ENCODE peak calls at places on chromosomes 16 and 17, in five cellular contexts. D is NT2/D1, K is cardiac muscle cell, Z is transverse colon, A is breast epithelium. F is an unnamed sample.

GRCh38 chr16:9370071-9370491 is 278.6 kb downstream of the HAPSTR1 start:
- DNase-seq in A (no peak), K (peak; percentile 83), Z (peak; percentile 64), D (no peak), F (no peak)

GRCh38 chr16:75263963-75264445 is 12.6 kb upstream of the BCAR1 start:
- DNase-seq in A (no peak), D (no peak), Z (peak; percentile 28), K (no peak), F (no peak)

GRCh38 chr17:7136266-7136877 is 21.8 kb upstream of the ASGR2 start:
- DNase-seq in Z (peak; percentile 78), D (peak; percentile 48), K (peak; percentile 82), A (peak; percentile 66), F (peak; percentile 84)

GRCh38 chr17:30363715-30364202 is 15.0 kb upstream of the CPD start:
- DNase-seq in Z (peak; percentile 46), D (no peak), A (peak; percentile 69), K (no peak), F (no peak)

GRCh38 chr17:66542967-66543525 is 240.6 kb downstream of the PRKCA start:
- DNase-seq in K (no peak), A (no peak), Z (no peak), D (no peak), F (peak; percentile 31)

GRCh38 chr17:29358421-29358820 is 31.7 kb upstream of the TAOK1 start:
- DNase-seq in D (no peak), Z (no peak), K (no peak), A (no peak), F (no peak)

GRCh38 chr16:58048494-58048893 is 22.9 kb downstream of the MMP15 start:
- DNase-seq in K (no peak), D (no peak), Z (no peak), A (no peak), F (no peak)

GRCh38 chr16:78984324-78984723 is 616.2 kb downstream of the MAF start:
- DNase-seq in K (no peak), Z (peak; percentile 27), A (no peak), D (no peak), F (no peak)

GRCh38 chr16:70430667-70431536 is 8.0 kb downstream of the ST3GAL2 start:
- DNase-seq in A (no peak), Z (peak; percentile 47), D (no peak), K (no peak), F (peak; percentile 59)

GRCh38 chr16:24174504-24174903 is 81.6 kb upstream of the CACNG3 start:
- DNase-seq in Z (no peak), D (no peak), K (no peak), A (no peak), F (no peak)

GRCh38 chr17:83090424-83091256 is 11.2 kb downstream of the METRNL start:
- DNase-seq in K (no peak), D (no peak), A (no peak), Z (peak; percentile 57), F (no peak)

GRCh38 chr16:4273858-4274291 is 1.1 kb upstream of the TFAP4 start:
- DNase-seq in D (peak; percentile 73), K (peak; percentile 61), Z (peak; percentile 55), A (peak; percentile 47), F (peak; percentile 75)

GRCh38 chr16:57470683-57471082 is 8.2 kb downstream of the POLR2C start:
- DNase-seq in A (peak; percentile 14), D (no peak), K (peak; percentile 37), Z (peak; percentile 78), F (no peak)

GRCh38 chr17:45976391-45976754 is 22.7 kb upstream of the STH start:
- DNase-seq in K (no peak), D (no peak), A (no peak), Z (no peak), F (no peak)

GRCh38 chr17:45973099-45973838 is 25.8 kb upstream of the STH start:
- DNase-seq in A (peak; percentile 53), Z (peak; percentile 53), D (no peak), K (no peak), F (no peak)

GRCh38 chr17:45975640-45976295 is 23.3 kb upstream of the STH start:
- DNase-seq in D (no peak), K (no peak), A (no peak), Z (no peak), F (no peak)

GRCh38 chr17:45973943-45974859 is 24.8 kb upstream of the STH start:
- DNase-seq in A (no peak), K (no peak), Z (no peak), D (no peak), F (no peak)

GRCh38 chr17:45974916-45975630 is 24.0 kb upstream of the STH start:
- DNase-seq in D (no peak), K (no peak), Z (no peak), A (no peak), F (no peak)
- H3K27me3 ChIP-seq in D (no peaks in the 10 kb centered on the region), K (no peaks in the 10 kb centered on the region), Z (no peaks in the 10 kb centered on the region), A (no peaks in the 10 kb centered on the region), F (no peaks in the 10 kb centered on the region)

DNA sequence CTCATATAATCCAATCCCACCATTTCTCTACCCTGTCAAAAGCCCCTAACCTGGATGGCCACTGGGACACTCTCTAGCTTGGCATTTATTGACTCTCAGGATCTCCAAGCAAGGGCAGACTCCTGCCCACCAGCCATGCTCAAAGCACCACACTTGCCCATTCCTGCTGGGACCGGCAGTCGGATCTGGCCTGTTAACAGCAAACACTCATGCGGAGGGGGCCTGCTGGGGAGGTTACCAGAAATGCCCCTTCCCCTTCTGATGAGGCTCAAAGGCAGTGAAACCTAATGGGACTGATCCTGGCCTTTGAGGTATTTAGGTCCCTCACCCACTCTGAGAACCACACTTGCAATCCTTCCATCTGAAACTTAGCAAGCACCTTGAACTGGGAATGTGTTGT is 6.5 kb upstream of the CCL1 start:
- DNase-seq in A (no peak), Z (no peak), D (no peak), K (no peak), F (no peak)
- H3K4me1 ChIP-seq in A (no peaks in the 10 kb centered on the region), Z (no peaks in the 10 kb centered on the region), D (peaks cover 2% of the 10 kb centered on the region), K (no peaks in the 10 kb centered on the region), F (no peaks in the 10 kb centered on the region)

DNA sequence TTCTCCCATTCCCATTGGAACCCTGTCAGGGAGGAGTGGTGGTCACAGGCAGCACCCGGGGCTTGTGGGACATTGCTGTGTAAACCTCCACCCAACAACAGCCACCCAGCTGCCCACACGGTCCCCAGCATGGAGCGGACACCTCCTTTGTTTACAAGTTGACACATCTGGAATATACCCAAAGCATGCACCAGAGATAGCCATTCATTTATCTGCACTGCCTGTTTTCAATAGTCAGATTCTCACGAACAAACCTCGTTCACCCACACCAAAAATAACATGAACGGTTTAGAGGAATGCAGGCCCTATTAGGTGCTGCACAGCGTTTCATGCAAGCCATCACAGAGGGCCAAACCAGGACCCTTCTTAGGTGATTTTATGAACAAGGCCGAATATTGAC is 244.8 kb downstream of the FOXL1 start:
- DNase-seq in Z (no peak), D (no peak), A (no peak), K (no peak), F (no peak)
- H3K27me3 ChIP-seq in Z (peaks cover 66% of the 10 kb centered on the region), D (peaks cover 49% of the 10 kb centered on the region), A (peaks cover 60% of the 10 kb centered on the region), K (peaks cover 5% of the 10 kb centered on the region), F (peaks cover 15% of the 10 kb centered on the region)

GRCh38 chr17:81517339-81518112 is 4.9 kb upstream of the ACTG1 start:
- DNase-seq in Z (peak; percentile 67), D (no peak), K (peak; percentile 14), A (no peak), F (no peak)
- H3K4me1 ChIP-seq in Z (peaks cover 46% of the 10 kb centered on the region), D (peaks cover 27% of the 10 kb centered on the region), K (peaks cover 36% of the 10 kb centered on the region), A (peaks cover 10% of the 10 kb centered on the region), F (peaks cover 5% of the 10 kb centered on the region)

GRCh38 chr17:48294989-48295892 is 134.8 kb downstream of the SKAP1 start:
- DNase-seq in D (no peak), Z (no peak), K (no peak), A (no peak), F (no peak)
- H3K27me3 ChIP-seq in D (no peaks in the 10 kb centered on the region), Z (peaks cover 38% of the 10 kb centered on the region), K (peaks cover 68% of the 10 kb centered on the region), A (peaks cover 18% of the 10 kb centered on the region), F (peaks cover 71% of the 10 kb centered on the region)

GRCh38 chr16:68740628-68741346 is 3.7 kb downstream of the CDH1 start:
- DNase-seq in K (no peak), A (no peak), D (no peak), Z (no peak), F (no peak)
- H3K4me1 ChIP-seq in K (no peaks in the 10 kb centered on the region), A (no peaks in the 10 kb centered on the region), D (peaks cover 5% of the 10 kb centered on the region), Z (peaks cover 60% of the 10 kb centered on the region), F (peaks cover 4% of the 10 kb centered on the region)

GRCh38 chr17:43905400-43905984 is 1.8 kb downstream of the MPP2 start:
- DNase-seq in A (no peak), Z (no peak), D (no peak), K (no peak), F (no peak)
- H3K27me3 ChIP-seq in A (peaks cover 5% of the 10 kb centered on the region), Z (peaks cover 69% of the 10 kb centered on the region), D (peaks cover 33% of the 10 kb centered on the region), K (peaks cover 14% of the 10 kb centered on the region), F (no peaks in the 10 kb centered on the region)

DNA sequence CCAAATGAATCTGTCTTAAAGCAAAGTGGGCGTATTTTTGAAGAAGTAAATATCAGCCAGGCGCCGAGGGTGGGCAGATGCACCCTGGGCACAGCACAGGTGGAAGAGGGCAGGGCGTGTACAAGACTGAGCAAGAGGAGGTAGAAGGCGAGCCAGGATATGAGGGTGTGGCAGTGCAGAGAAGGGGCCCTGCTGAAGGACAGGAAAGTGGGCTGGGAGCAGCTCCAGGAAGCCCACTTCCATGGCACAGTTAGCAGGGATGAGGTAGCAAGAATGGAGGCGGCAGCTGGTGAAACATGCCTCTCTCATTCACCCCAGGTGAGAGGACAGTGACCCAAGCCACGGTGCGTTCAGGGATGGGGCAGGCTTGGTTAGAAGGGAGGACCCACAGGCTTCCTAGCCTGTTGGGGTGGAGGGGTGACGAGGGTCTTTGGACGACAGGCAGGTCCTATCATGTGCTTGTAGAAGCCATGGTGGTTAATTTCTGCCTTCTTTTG is 149.3 kb downstream of the CLEC16A start:
- DNase-seq in Z (peak; percentile 36), D (no peak), K (no peak), A (no peak), F (no peak)
- H3K4me1 ChIP-seq in Z (peaks cover 25% of the 10 kb centered on the region), D (peaks cover 14% of the 10 kb centered on the region), K (peaks cover 21% of the 10 kb centered on the region), A (no peaks in the 10 kb centered on the region), F (no peaks in the 10 kb centered on the region)

GRCh38 chr17:73949903-73950302 is 253.6 kb upstream of the RPL38 start:
- DNase-seq in D (no peak), A (no peak), K (no peak), Z (no peak), F (no peak)

GRCh38 chr17:73952498-73953205 is 250.8 kb upstream of the RPL38 start:
- DNase-seq in D (no peak), K (peak; percentile 75), Z (peak; percentile 59), A (no peak), F (no peak)

GRCh38 chr17:73952136-73952497 is 251.4 kb upstream of the RPL38 start:
- DNase-seq in K (no peak), A (no peak), D (no peak), Z (no peak), F (no peak)

GRCh38 chr17:73953206-73954033 is 250.1 kb upstream of the RPL38 start:
- DNase-seq in Z (no peak), A (no peak), K (no peak), D (no peak), F (no peak)

DNA sequence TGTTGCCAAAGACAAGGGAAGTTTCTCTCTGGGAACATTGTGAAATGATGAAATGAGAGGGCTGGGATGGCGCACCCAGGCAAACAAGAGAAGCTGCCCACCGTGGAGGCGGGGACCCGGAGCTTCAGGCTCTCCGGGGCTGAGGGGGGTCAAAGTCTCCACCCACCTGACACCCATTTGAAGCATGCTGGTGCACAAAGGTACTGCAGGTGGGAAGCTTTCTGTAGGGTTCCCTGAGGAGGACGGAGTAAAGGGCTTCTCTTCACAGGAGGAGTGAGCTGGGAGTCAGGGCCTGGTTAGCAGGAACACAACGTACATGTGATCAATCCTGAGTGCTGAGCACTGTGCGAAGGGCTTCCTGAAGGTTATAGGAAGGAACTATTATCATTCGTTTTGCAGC is 253.0 kb upstream of the RPL38 start:
- DNase-seq in A (no peak), K (no peak), D (no peak), Z (no peak), F (no peak)
- H3K27me3 ChIP-seq in A (peaks cover 16% of the 10 kb centered on the region), K (peaks cover 40% of the 10 kb centered on the region), D (peaks cover 15% of the 10 kb centered on the region), Z (peaks cover 23% of the 10 kb centered on the region), F (no peaks in the 10 kb centered on the region)

F was measured in HAP-1.